ENCODE peak calls at places on chromosomes 2 and 18, in nine cellular contexts. One of them, this sample, is unnamed.

GRCh38 chr18:21441670-21442069 is 158.8 kb downstream of the ESCO1 start:
- DNase-seq in mesothelial cell of epicardium: no peak
- DNase-seq in heart left ventricle: no peak
- DNase-seq in CD8-positive, alpha-beta T cell: no peak
- DNase-seq in RWPE1: no peak
- DNase-seq in B cell: no peak
- DNase-seq in lung: no peak
- DNase-seq in RPMI7951: no peak
- DNase-seq in CD4-positive, CD25-positive, alpha-beta regulatory T cell: no peak
- DNase-seq in this sample: no peak

GRCh38 chr18:76721207-76721996 is 101.0 kb upstream of the ZNF236 start:
- DNase-seq in mesothelial cell of epicardium: no peak
- DNase-seq in heart left ventricle: no peak
- DNase-seq in CD8-positive, alpha-beta T cell: peak
- DNase-seq in RWPE1: no peak
- DNase-seq in B cell: no peak
- DNase-seq in lung: no peak
- DNase-seq in RPMI7951: no peak
- DNase-seq in CD4-positive, CD25-positive, alpha-beta regulatory T cell: peak
- DNase-seq in this sample: peak

GRCh38 chr2:8327371-8328100 is 354.3 kb upstream of the ID2 start:
- DNase-seq in mesothelial cell of epicardium: no peak
- DNase-seq in heart left ventricle: no peak
- DNase-seq in CD8-positive, alpha-beta T cell: no peak
- DNase-seq in RWPE1: no peak
- DNase-seq in B cell: no peak
- DNase-seq in lung: no peak
- DNase-seq in RPMI7951: no peak
- DNase-seq in CD4-positive, CD25-positive, alpha-beta regulatory T cell: no peak
- DNase-seq in this sample: no peak

GRCh38 chr2:200171761-200172482 is 134.6 kb upstream of the SPATS2L start:
- DNase-seq in mesothelial cell of epicardium: no peak
- DNase-seq in heart left ventricle: no peak
- DNase-seq in CD8-positive, alpha-beta T cell: no peak
- DNase-seq in RWPE1: no peak
- DNase-seq in B cell: no peak
- DNase-seq in lung: no peak
- DNase-seq in RPMI7951: peak
- DNase-seq in CD4-positive, CD25-positive, alpha-beta regulatory T cell: no peak
- DNase-seq in this sample: no peak

GRCh38 chr2:132815522-132815921 is 145.5 kb upstream of the LYPD1 start:
- DNase-seq in mesothelial cell of epicardium: no peak
- DNase-seq in heart left ventricle: no peak
- DNase-seq in CD8-positive, alpha-beta T cell: no peak
- DNase-seq in RWPE1: peak
- DNase-seq in B cell: no peak
- DNase-seq in lung: no peak
- DNase-seq in RPMI7951: peak
- DNase-seq in CD4-positive, CD25-positive, alpha-beta regulatory T cell: no peak
- DNase-seq in this sample: no peak

GRCh38 chr2:45729753-45730512 is 78.5 kb downstream of the PRKCE start:
- DNase-seq in mesothelial cell of epicardium: no peak
- DNase-seq in heart left ventricle: no peak
- DNase-seq in CD8-positive, alpha-beta T cell: no peak
- DNase-seq in RWPE1: peak
- DNase-seq in B cell: peak
- DNase-seq in lung: no peak
- DNase-seq in RPMI7951: peak
- DNase-seq in CD4-positive, CD25-positive, alpha-beta regulatory T cell: peak
- DNase-seq in this sample: no peak

GRCh38 chr2:7639476-7639875 is 722.3 kb downstream of the RNF144A start:
- DNase-seq in mesothelial cell of epicardium: no peak
- DNase-seq in heart left ventricle: no peak
- DNase-seq in CD8-positive, alpha-beta T cell: no peak
- DNase-seq in RWPE1: no peak
- DNase-seq in B cell: no peak
- DNase-seq in lung: peak
- DNase-seq in RPMI7951: no peak
- DNase-seq in CD4-positive, CD25-positive, alpha-beta regulatory T cell: no peak
- DNase-seq in this sample: no peak

GRCh38 chr2:189913851-189914250 is 129.6 kb downstream of the PMS1 start:
- DNase-seq in mesothelial cell of epicardium: no peak
- DNase-seq in heart left ventricle: no peak
- DNase-seq in CD8-positive, alpha-beta T cell: no peak
- DNase-seq in RWPE1: no peak
- DNase-seq in B cell: no peak
- DNase-seq in lung: no peak
- DNase-seq in RPMI7951: no peak
- DNase-seq in CD4-positive, CD25-positive, alpha-beta regulatory T cell: no peak
- DNase-seq in this sample: no peak